ENCODE peak calls at places on chromosomes 12 and 14, in ten cellular contexts. I is stomach; B is lower lobe of right lung; F is uterus; Y is tibial nerve; O is cardiac muscle cell; R is naive thymus-derived CD4-positive, alpha-beta T cell; A is heart left ventricle; J is GM23338; Z is A549. E is an unnamed sample. For H3K4me1, the result is how much of the 10 kb centered on the place peaks cover.

GRCh38 chr12:51270847-51271518 is 768 bp upstream of the SMAGP start:
- DNase-seq in I (no peak), B (no peak), F (no peak), Y (no peak), O (no peak), R (no peak), A (no peak), J (no peak), Z (peak), E (no peak)

GRCh38 chr12:188910-189621 is 24.9 kb downstream of the SLC6A12 start:
- DNase-seq in I (peak), B (peak), F (no peak), Y (no peak), O (peak), R (no peak), A (peak), J (peak), Z (peak), E (peak)

GRCh38 chr14:102645746-102646440 is 53.4 kb downstream of the RCOR1 start:
- DNase-seq in I (no peak), B (no peak), F (no peak), Y (no peak), O (no peak), R (no peak), A (no peak), J (no peak), Z (no peak), E (no peak)

GRCh38 chr14:74763803-74764531 is 851 bp downstream of the YLPM1 start:
- DNase-seq in I (no peak), B (no peak), F (peak), Y (peak), O (peak), R (no peak), A (no peak), J (peak), Z (no peak), E (peak)

GRCh38 chr14:93906341-93907329 is 20.5 kb upstream of the FAM181A start:
- DNase-seq in I (peak), B (peak), F (peak), Y (peak), O (peak), R (no peak), A (no peak), J (peak), Z (peak), E (peak)

GRCh38 chr12:130026608-130027176 is 122.9 kb upstream of the TMEM132D start:
- DNase-seq in I (peak), B (no peak), F (no peak), Y (peak), O (peak), R (no peak), A (no peak), J (peak), Z (peak), E (peak)

GRCh38 chr14:49863483-49864262 is 11.1 kb upstream of the NEMF start:
- DNase-seq in I (no peak), B (no peak), F (peak), Y (peak), O (peak), R (peak), A (no peak), J (peak), Z (no peak), E (no peak)

GRCh38 chr12:47881041-47881440 is 23.8 kb downstream of the VDR start:
- DNase-seq in I (no peak), B (no peak), F (no peak), Y (no peak), O (no peak), R (no peak), A (no peak), J (no peak), Z (no peak), E (no peak)

GRCh38 chr12:93441111-93441616 is 583 bp downstream of the UBE2N start:
- DNase-seq in I (peak), B (peak), F (peak), Y (peak), O (peak), R (peak), A (peak), J (peak), Z (peak), E (peak)

GRCh38 chr12:11653215-11653753 is 3.8 kb downstream of the ETV6 start:
- DNase-seq in I (no peak), B (no peak), F (no peak), Y (no peak), O (no peak), R (no peak), A (no peak), J (no peak), Z (no peak), E (no peak)

GRCh38 chr14:88168498-88169165 is 154.4 kb downstream of the KCNK10 start:
- DNase-seq in I (peak), B (no peak), F (no peak), Y (peak), O (peak), R (peak), A (peak), J (peak), Z (peak), E (peak)

GRCh38 chr12:95102916-95103671 is 29.7 kb upstream of the NR2C1 start:
- DNase-seq in I (no peak), B (no peak), F (no peak), Y (no peak), O (no peak), R (no peak), A (no peak), J (no peak), Z (peak), E (no peak)

GRCh38 chr14:58901826-58902225 is 264.1 kb downstream of the DACT1 start:
- DNase-seq in I (no peak), B (no peak), F (no peak), Y (no peak), O (no peak), R (no peak), A (no peak), J (no peak), Z (no peak), E (no peak)

GRCh38 chr14:38138581-38139138 is 69.0 kb upstream of the SSTR1 start:
- DNase-seq in I (no peak), B (no peak), F (no peak), Y (no peak), O (no peak), R (no peak), A (no peak), J (no peak), Z (no peak), E (no peak)

GRCh38 chr12:117015811-117016210 is 83.4 kb downstream of the TESC start:
- DNase-seq in I (no peak), B (no peak), F (no peak), Y (no peak), O (no peak), R (no peak), A (no peak), J (no peak), Z (no peak), E (no peak)

GRCh38 chr12:42426733-42427132 is 100.8 kb downstream of the PPHLN1 start:
- DNase-seq in I (no peak), B (peak), F (no peak), Y (no peak), O (no peak), R (no peak), A (no peak), J (peak), Z (peak), E (no peak)

GRCh38 chr12:78406776-78407335 is 457.7 kb upstream of the SYT1 start:
- DNase-seq in I (no peak), B (no peak), F (no peak), Y (no peak), O (no peak), R (no peak), A (no peak), J (no peak), Z (no peak), E (peak)

GRCh38 chr12:124420972-124421674 is 126.2 kb downstream of the RFLNA start:
- DNase-seq in I (no peak), B (no peak), F (no peak), Y (no peak), O (peak), R (no peak), A (peak), J (no peak), Z (no peak), E (no peak)

GRCh38 chr12:104488383-104488782 is 31.6 kb downstream of the CHST11 start:
- DNase-seq in I (no peak), B (no peak), F (no peak), Y (no peak), O (no peak), R (no peak), A (no peak), J (no peak), Z (no peak), E (no peak)

GRCh38 chr12:93591137-93591868 is 18.8 kb downstream of the SOCS2 start:
- DNase-seq in I (peak), B (peak), F (peak), Y (peak), O (peak), R (no peak), A (peak), J (peak), Z (peak), E (peak)

GRCh38 chr12:7439579-7440505 is 4.1 kb downstream of the CD163L1 start:
- DNase-seq in I (no peak), B (peak), F (no peak), Y (no peak), O (peak), R (no peak), A (peak), J (peak), Z (peak), E (no peak)

GRCh38 chr12:132686831-132687210 is 321 bp downstream of the POLE start:
- DNase-seq in I (no peak), B (peak), F (no peak), Y (no peak), O (no peak), R (no peak), A (no peak), J (peak), Z (peak), E (no peak)

GRCh38 chr14:51862171-51862838 is 1.9 kb downstream of the GNG2 start:
- DNase-seq in I (no peak), B (no peak), F (no peak), Y (no peak), O (no peak), R (no peak), A (no peak), J (no peak), Z (no peak), E (no peak)

GRCh38 chr14:64604001-64604400 is 54.2 kb downstream of the PPP1R36 start:
- DNase-seq in I (no peak), B (no peak), F (no peak), Y (no peak), O (no peak), R (no peak), A (no peak), J (no peak), Z (no peak), E (no peak)

GRCh38 chr14:90652626-90653025 is 163.6 kb downstream of the TTC7B start:
- DNase-seq in I (no peak), B (no peak), F (no peak), Y (no peak), O (no peak), R (no peak), A (no peak), J (no peak), Z (no peak), E (no peak)

GRCh38 chr12:47302111-47302597 is 222.4 kb upstream of the AMIGO2 start:
- DNase-seq in I (no peak), B (no peak), F (peak), Y (no peak), O (peak), R (no peak), A (no peak), J (no peak), Z (peak), E (no peak)

GRCh38 chr12:103735291-103735690 is 105.7 kb downstream of the NT5DC3 start:
- DNase-seq in I (no peak), B (no peak), F (no peak), Y (no peak), O (no peak), R (no peak), A (no peak), J (no peak), Z (no peak), E (no peak)

GRCh38 chr14:96614528-96614927 is 112.3 kb downstream of the PAPOLA start:
- DNase-seq in I (no peak), B (no peak), F (no peak), Y (no peak), O (no peak), R (no peak), A (no peak), J (no peak), Z (no peak), E (no peak)

DNA sequence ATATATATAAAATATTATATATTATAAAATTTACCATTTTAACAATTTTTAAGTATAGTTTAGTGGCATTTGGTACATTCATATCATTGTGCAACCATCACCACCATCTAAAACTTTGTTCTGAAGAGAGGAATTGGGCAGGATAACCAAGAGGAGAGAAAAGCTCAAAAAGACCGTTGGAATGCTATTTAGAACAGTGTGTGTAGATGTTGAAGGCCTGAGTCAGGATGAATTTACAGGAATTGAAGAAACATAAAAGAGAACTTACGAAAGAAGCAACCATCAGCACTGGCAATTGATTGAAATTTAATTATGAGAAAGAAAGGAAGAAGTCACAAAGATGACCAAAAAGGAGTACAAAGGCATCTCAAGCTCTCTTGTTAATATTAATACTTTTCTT is 196.9 kb upstream of the PWP1 start:
- DNase-seq in I (no peak), B (no peak), F (no peak), Y (no peak), O (no peak), R (no peak), A (no peak), J (no peak), Z (no peak), E (no peak)
- H3K4me1 ChIP-seq in I (under half), B (under half), F (under half), Y (under half), O (under half), R (under half), A (under half), J (under half), Z (half or more), E (under half)

GRCh38 chr14:22464422-22465142 is 124.4 kb downstream of the DAD1 start:
- DNase-seq in I (no peak), B (no peak), F (no peak), Y (no peak), O (no peak), R (no peak), A (no peak), J (no peak), Z (no peak), E (no peak)
- H3K4me1 ChIP-seq in I (under half), B (under half), F (under half), Y (under half), O (under half), R (under half), A (under half), J (under half), Z (under half), E (under half)

GRCh38 chr12:49823951-49824350 is 4.3 kb downstream of the NCKAP5L start:
- DNase-seq in I (no peak), B (no peak), F (no peak), Y (no peak), O (no peak), R (no peak), A (no peak), J (no peak), Z (no peak), E (no peak)

GRCh38 chr12:49825971-49826421 is 2.2 kb downstream of the NCKAP5L start:
- DNase-seq in I (no peak), B (no peak), F (no peak), Y (no peak), O (no peak), R (no peak), A (peak), J (no peak), Z (no peak), E (no peak)

GRCh38 chr12:49824416-49824815 is 3.8 kb downstream of the NCKAP5L start:
- DNase-seq in I (no peak), B (no peak), F (no peak), Y (no peak), O (no peak), R (no peak), A (no peak), J (no peak), Z (no peak), E (no peak)

GRCh38 chr12:49825360-49825970 is 2.7 kb downstream of the NCKAP5L start:
- DNase-seq in I (no peak), B (peak), F (no peak), Y (no peak), O (no peak), R (no peak), A (peak), J (peak), Z (no peak), E (no peak)

DNA sequence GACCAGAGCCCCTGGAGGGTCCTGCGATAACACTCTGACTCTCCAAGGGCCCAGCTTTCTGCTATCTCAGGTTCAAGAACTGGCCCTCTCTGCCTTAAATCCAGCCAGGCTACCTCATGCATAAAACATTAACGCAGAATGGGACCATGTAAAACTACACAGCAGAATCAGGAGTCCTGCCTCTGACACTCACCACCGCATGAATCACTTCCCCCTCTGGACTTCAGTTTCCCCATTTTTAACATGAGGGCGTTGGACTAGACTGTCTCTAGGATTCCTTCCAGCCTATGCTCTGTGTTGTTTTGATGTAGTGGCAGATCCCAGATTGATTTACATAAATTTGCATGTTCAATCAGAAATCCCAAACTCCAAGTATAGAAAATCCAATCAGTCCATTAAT is 3.3 kb downstream of the NCKAP5L start:
- DNase-seq in I (no peak), B (no peak), F (no peak), Y (no peak), O (no peak), R (no peak), A (no peak), J (no peak), Z (no peak), E (no peak)
- H3K4me1 ChIP-seq in I (under half), B (half or more), F (under half), Y (under half), O (under half), R (under half), A (half or more), J (under half), Z (under half), E (under half)

GRCh38 chr12:122889658-122890561 is 6.0 kb downstream of the VPS37B start:
- DNase-seq in I (no peak), B (no peak), F (no peak), Y (no peak), O (no peak), R (no peak), A (no peak), J (no peak), Z (no peak), E (no peak)
- H3K4me1 ChIP-seq in I (half or more), B (half or more), F (under half), Y (half or more), O (half or more), R (half or more), A (half or more), J (under half), Z (half or more), E (half or more)

GRCh38 chr14:22227084-22227483 is 361.9 kb downstream of the DAD1 start:
- DNase-seq in I (no peak), B (no peak), F (no peak), Y (no peak), O (no peak), R (no peak), A (no peak), J (no peak), Z (no peak), E (no peak)
- H3K4me1 ChIP-seq in I (under half), B (under half), F (under half), Y (under half), O (under half), R (under half), A (under half), J (under half), Z (under half), E (under half)

DNA sequence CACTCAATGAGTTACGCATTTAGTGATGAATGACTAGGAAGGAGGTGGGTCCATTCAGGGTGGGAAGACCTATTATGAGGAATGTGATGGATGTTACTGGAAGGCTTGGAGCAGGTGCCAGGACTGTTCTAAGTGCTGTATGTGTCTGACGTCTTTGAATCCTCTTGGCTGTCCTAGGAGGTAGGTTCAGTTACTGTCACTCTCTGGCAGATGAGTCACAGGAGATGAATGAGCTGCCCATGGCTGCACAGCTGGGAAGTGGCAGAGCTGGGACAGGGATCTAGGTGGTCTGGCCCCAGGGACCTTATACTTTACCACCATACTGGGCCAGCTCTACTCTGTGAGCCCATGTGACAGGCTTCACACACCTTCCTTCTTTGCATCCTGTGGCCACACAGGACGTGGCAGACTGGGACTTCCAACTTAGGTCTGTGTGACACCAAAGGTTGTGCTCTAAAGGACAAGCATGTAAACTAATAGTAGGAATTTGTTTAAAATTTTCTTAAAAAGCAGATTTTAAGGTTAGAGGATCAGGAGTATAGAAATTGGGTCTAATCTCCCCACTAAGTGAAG is 24.0 kb downstream of the TCTN1 start:
- DNase-seq in I (no peak), B (no peak), F (no peak), Y (no peak), O (no peak), R (no peak), A (no peak), J (no peak), Z (no peak), E (no peak)
- H3K4me1 ChIP-seq in I (under half), B (under half), F (under half), Y (under half), O (under half), R (under half), A (under half), J (under half), Z (under half), E (under half)